ENCODE peak calls at places on chromosome 11, in five cellular contexts. E, S, N, L and O are unnamed samples.

GRCh38 chr11:71459767-71460320 is 6.8 kb downstream of the NADSYN1 start:
- DNase-seq in E (no peak), S (no peak), N (no peak), L (no peak), O (no peak)

GRCh38 chr11:73327812-73328364 is 19.8 kb downstream of the ARHGEF17 start:
- DNase-seq in E (no peak), S (no peak), N (no peak), L (no peak), O (no peak)

GRCh38 chr11:121082670-121083069 is 18.4 kb upstream of the TECTA start:
- DNase-seq in E (no peak), S (no peak), N (no peak), L (no peak), O (no peak)

GRCh38 chr11:103525069-103525468 is 415.8 kb downstream of the DYNC2H1 start:
- DNase-seq in E (no peak), S (no peak), N (no peak), L (no peak), O (no peak)

GRCh38 chr11:35649984-35650383 is 12.6 kb upstream of the TRIM44 start:
- DNase-seq in E (no peak), S (no peak), N (no peak), L (no peak), O (no peak)

GRCh38 chr11:5923427-5923776 is 18.6 kb upstream of the OR56A3 start:
- DNase-seq in E (no peak), S (no peak), N (no peak), L (no peak), O (no peak)

GRCh38 chr11:73651661-73652045 is 5.3 kb downstream of the PLEKHB1 start:
- DNase-seq in E (no peak), S (no peak), N (no peak), L (no peak), O (no peak)

GRCh38 chr11:5643585-5643984 is 18.8 kb downstream of the TRIM34 start:
- DNase-seq in E (no peak), S (no peak), N (no peak), L (no peak), O (no peak)

GRCh38 chr11:91773090-91773489 is 451.5 kb upstream of the FAT3 start:
- DNase-seq in E (no peak), S (peak), N (no peak), L (no peak), O (no peak)

GRCh38 chr11:1307163-1307870 is 2.1 kb downstream of the TOLLIP start:
- DNase-seq in E (peak), S (no peak), N (peak), L (no peak), O (no peak)

GRCh38 chr11:67634366-67635230 is 4.9 kb upstream of the NUDT8 start:
- DNase-seq in E (no peak), S (no peak), N (no peak), L (no peak), O (no peak)

GRCh38 chr11:20112291-20113146 is 47.8 kb downstream of the DBX1 start:
- DNase-seq in E (no peak), S (peak), N (peak), L (peak), O (no peak)

GRCh38 chr11:93348931-93349330 is 18.4 kb downstream of the DEUP1 start:
- DNase-seq in E (no peak), S (no peak), N (no peak), L (no peak), O (no peak)

GRCh38 chr11:38060930-38061329 is 1462.9 kb upstream of the RAG2 start:
- DNase-seq in E (no peak), S (no peak), N (no peak), L (no peak), O (no peak)

GRCh38 chr11:128621491-128622136 is 34.3 kb upstream of the ETS1 start:
- DNase-seq in E (no peak), S (no peak), N (no peak), L (peak), O (no peak)

GRCh38 chr11:133476570-133477262 is 55.6 kb downstream of the OPCML start:
- DNase-seq in E (no peak), S (no peak), N (no peak), L (no peak), O (peak)

GRCh38 chr11:133921026-133921425 is 35.7 kb downstream of the IGSF9B start:
- DNase-seq in E (no peak), S (no peak), N (no peak), L (no peak), O (no peak)

GRCh38 chr11:95453616-95454118 is 222.7 kb upstream of the SESN3 start:
- DNase-seq in E (peak), S (no peak), N (peak), L (peak), O (peak)

GRCh38 chr11:575324-575995 is 810 bp upstream of the PHRF1 start:
- DNase-seq in E (no peak), S (no peak), N (no peak), L (no peak), O (no peak)

GRCh38 chr11:19350093-19350665 is 109.4 kb upstream of the E2F8 start:
- DNase-seq in E (no peak), S (no peak), N (no peak), L (no peak), O (no peak)

GRCh38 chr11:111502611-111503010 is 9.6 kb downstream of the BTG4 start:
- DNase-seq in E (no peak), S (no peak), N (no peak), L (no peak), O (no peak)

GRCh38 chr11:45400594-45400993 is 114.5 kb upstream of the SYT13 start:
- DNase-seq in E (no peak), S (no peak), N (no peak), L (no peak), O (no peak)

GRCh38 chr11:44096360-44097188 is 1.1 kb downstream of the EXT2 start:
- DNase-seq in E (no peak), S (peak), N (no peak), L (no peak), O (no peak)

GRCh38 chr11:44094260-44094868 is 1.1 kb upstream of the EXT2 start:
- DNase-seq in E (peak), S (peak), N (peak), L (peak), O (no peak)

GRCh38 chr11:44090539-44090938 is 4.9 kb upstream of the EXT2 start:
- DNase-seq in E (no peak), S (no peak), N (no peak), L (no peak), O (no peak)

GRCh38 chr11:44097821-44098220 is 2.3 kb downstream of the EXT2 start:
- DNase-seq in E (no peak), S (no peak), N (no peak), L (no peak), O (no peak)

GRCh38 chr11:44095506-44096359 is at the start of gene EXT2:
- DNase-seq in E (peak), S (peak), N (peak), L (peak), O (peak)
- TF ChIP-seq POLR2A in E (peak), S (peak), N (peak), L (no peak), O (no peak)

GRCh38 chr11:61019037-61019817 is 47.7 kb downstream of the CD6 start:
- DNase-seq in E (no peak), S (no peak), N (no peak), L (no peak), O (no peak)
- TF ChIP-seq POLR2A in E (no peak), S (no peak), N (no peak), L (no peak), O (no peak)

DNA sequence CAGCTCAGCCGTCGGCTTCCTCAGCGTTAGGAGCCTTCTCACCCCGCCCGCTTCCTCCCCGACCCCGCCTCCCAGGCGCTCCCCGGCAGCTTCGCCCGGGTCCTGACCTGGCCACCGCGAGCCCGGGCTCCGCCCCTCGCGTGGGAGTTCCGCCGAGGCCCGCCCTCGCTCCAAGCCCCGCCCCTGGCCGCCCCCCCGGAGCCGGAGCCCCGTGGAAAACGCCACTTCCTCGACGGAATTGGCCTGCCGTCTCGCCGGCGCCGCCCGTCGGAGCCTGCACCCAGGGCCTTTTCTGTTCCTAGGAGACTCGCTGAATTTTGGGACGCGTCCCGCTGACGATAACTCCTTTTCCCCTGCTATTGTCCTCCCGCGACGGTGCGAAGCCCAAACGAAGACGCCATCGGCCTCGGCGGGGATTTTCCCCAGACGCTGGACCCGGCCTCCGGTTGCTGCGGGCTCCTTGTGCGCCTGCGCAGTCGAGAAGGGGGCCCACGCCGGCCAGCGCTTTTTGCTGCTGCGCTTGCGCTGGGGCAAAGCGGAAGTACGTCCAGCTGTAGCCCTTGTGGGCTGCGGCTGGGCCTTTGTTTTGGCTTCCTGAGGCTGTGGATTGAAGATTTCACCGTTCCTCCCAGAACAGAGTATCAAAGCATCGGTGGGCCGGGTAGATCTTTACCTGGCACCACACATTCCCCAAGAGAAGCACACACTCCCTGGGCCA is 10.0 kb downstream of the RELA start:
- DNase-seq in E (peak), S (peak), N (peak), L (peak), O (peak)
- TF ChIP-seq POLR2A in E (peak), S (peak), N (peak), L (no peak), O (no peak)

DNA sequence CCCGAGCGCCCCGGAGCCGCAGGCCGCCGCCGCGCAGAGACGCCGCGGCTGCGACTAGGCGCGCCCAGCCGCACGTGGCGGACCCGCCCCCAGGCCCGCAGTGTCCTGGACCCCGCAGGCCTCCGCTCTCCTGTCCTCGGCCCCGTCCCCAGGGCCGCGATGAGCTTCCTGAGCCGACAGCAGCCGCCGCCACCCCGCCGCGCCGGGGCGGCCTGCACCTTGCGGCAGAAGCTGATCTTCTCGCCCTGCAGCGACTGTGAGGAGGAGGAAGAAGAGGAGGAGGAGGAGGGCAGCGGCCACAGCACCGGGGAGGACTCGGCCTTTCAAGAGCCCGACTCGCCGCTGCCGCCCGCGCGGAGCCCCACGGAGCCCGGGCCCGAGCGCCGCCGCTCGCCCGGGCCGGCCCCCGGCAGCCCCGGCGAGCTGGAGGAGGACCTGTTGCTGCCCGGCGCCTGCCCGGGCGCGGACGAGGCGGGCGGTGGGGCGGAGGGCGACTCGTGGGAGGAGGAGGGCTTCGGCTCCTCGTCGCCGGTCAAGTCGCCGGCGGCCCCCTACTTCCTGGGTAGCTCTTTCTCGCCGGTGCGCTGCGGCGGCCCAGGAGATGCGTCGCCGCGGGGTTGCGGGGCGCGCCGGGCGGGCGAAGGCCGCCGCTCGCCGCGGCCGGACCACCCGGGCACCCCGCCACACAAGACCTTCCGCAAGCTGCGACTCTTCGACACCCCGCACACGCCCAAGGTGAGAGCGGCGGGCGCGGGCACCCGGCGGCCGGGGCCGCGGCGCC is 495 bp downstream of the WEE1 start:
- DNase-seq in E (peak), S (no peak), N (no peak), L (peak), O (no peak)
- TF ChIP-seq POLR2A in E (no peak), S (no peak), N (no peak), L (no peak), O (no peak)

GRCh38 chr11:58578136-58578634 is 678 bp upstream of the ZFP91 start:
- DNase-seq in E (peak), S (peak), N (peak), L (peak), O (peak)

GRCh38 chr11:58579192-58580129 is 598 bp downstream of the ZFP91 start:
- DNase-seq in E (peak), S (peak), N (peak), L (peak), O (peak)

GRCh38 chr11:58577441-58578135 is 1.3 kb upstream of the ZFP91 start:
- DNase-seq in E (peak), S (no peak), N (no peak), L (peak), O (peak)

GRCh38 chr11:58580311-58580710 is 1.4 kb downstream of the ZFP91 start:
- DNase-seq in E (no peak), S (no peak), N (no peak), L (no peak), O (no peak)

DNA sequence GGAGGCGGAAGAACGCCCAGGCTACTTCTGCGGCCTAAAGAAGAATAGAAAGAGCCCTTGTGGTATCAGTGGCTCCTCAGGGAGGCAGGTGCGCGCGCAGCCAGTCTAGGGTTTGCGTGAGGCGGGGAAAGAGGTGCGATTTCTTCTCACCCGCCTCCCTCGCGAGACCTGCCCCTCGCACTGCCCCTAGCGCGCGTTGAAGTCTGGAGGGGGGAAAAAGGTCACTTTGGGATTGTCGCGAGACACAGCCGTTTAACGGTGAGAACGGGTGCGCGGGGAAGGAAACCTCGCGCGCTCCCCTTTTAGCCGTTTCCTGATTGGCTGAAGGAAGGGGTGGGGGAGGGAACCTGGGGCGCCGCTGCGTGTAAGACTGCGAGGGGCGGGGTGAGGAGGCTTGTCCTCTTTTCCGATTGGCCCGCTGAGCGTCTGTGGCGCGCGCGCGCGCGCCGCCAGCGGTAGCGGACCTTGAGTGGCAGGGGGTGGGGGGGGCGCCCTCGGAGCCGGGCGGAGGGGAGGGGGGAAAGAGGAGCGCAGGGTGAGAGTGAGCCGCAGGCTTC is at the start of gene ZFP91:
- DNase-seq in E (peak), S (peak), N (peak), L (peak), O (peak)
- TF ChIP-seq POLR2A in E (peak), S (peak), N (peak), L (no peak), O (peak)